ENCODE peak calls at places on chromosomes 1 and 21, in nine cellular contexts. N, I, V, A, T, P, K, L and W are unnamed samples.

GRCh38 chr1:220432408-220432807 is 95.5 kb upstream of the MARK1 start:
- DNase-seq in A (no peak), K (no peak), V (no peak), N (no peak), L (no peak), I (no peak), P (peak), T (no peak), W (no peak)

GRCh38 chr1:203340112-203340804 is 10.7 kb downstream of the FMOD start:
- DNase-seq in T (peak), N (peak), K (peak), L (peak), A (peak), V (peak), I (peak), P (peak), W (peak)

GRCh38 chr1:89922911-89923310 is 72.0 kb upstream of the ZNF326 start:
- DNase-seq in I (no peak), K (no peak), A (no peak), V (no peak), T (no peak), N (no peak), L (no peak), P (no peak), W (no peak)

GRCh38 chr1:14894811-14895524 is 258.6 kb upstream of the TMEM51 start:
- DNase-seq in P (peak), I (peak), T (no peak), L (no peak), V (no peak), A (no peak), N (no peak), K (no peak), W (no peak)

GRCh38 chr1:11071463-11072215 is 11.8 kb upstream of the SRM start:
- DNase-seq in I (no peak), V (no peak), K (no peak), N (no peak), T (no peak), P (no peak), A (no peak), L (no peak), W (no peak)

GRCh38 chr21:43994646-43995045 is 17.5 kb upstream of the TRAPPC10 start:
- DNase-seq in I (no peak), N (no peak), T (no peak), L (no peak), A (no peak), P (no peak), V (no peak), K (no peak), W (no peak)

GRCh38 chr1:56645663-56646330 is 683 bp downstream of the PRKAA2 start:
- DNase-seq in I (no peak), K (no peak), T (no peak), N (peak), A (no peak), V (no peak), P (peak), L (peak), W (peak)

GRCh38 chr1:103459385-103459784 is 66.1 kb upstream of the RNPC3 start:
- DNase-seq in K (no peak), N (no peak), L (no peak), T (no peak), P (peak), V (no peak), I (no peak), A (peak), W (no peak)

GRCh38 chr21:33642896-33643657 is 776 bp downstream of the ITSN1 start:
- DNase-seq in N (peak), V (peak), L (peak), T (peak), P (no peak), A (no peak), K (no peak), I (peak), W (peak)

GRCh38 chr1:151255381-151255780 is 847 bp downstream of the PSMD4 start:
- DNase-seq in T (no peak), A (no peak), V (no peak), I (no peak), L (no peak), P (peak), K (no peak), N (no peak), W (no peak)

GRCh38 chr1:20867062-20867461 is 80.0 kb upstream of the HP1BP3 start:
- DNase-seq in T (no peak), A (no peak), V (no peak), N (no peak), P (no peak), I (no peak), K (no peak), L (no peak), W (no peak)

GRCh38 chr1:241775021-241775420 is 73.0 kb upstream of the EXO1 start:
- DNase-seq in K (no peak), N (no peak), A (no peak), V (no peak), P (no peak), L (no peak), T (no peak), I (no peak), W (no peak)

GRCh38 chr1:66217021-66217420 is 316.9 kb upstream of the SGIP1 start:
- DNase-seq in V (no peak), T (no peak), N (no peak), K (no peak), L (peak), I (peak), P (no peak), A (no peak), W (no peak)

GRCh38 chr21:25342811-25343210 is 264.5 kb downstream of the MRPL39 start:
- DNase-seq in A (no peak), P (peak), N (no peak), V (no peak), I (peak), T (no peak), K (no peak), L (no peak), W (no peak)

GRCh38 chr1:192776998-192777397 is 31.8 kb upstream of the RGS2 start:
- DNase-seq in N (no peak), T (no peak), L (no peak), V (no peak), K (no peak), A (no peak), I (no peak), P (no peak), W (no peak)

GRCh38 chr21:15015622-15016471 is 49.0 kb downstream of the NRIP1 start:
- DNase-seq in T (no peak), A (no peak), I (peak), P (peak), K (no peak), V (no peak), N (no peak), L (no peak), W (no peak)